ENCODE peak calls at places on chromosomes 6 and 20, in eight cellular contexts. Y is GM23248, K is hepatocyte, W is mammary epithelial cell, C is fibroblast of lung, L is neural progenitor cell, G is GM23338, Z is PC-3. A is an unnamed sample.

GRCh38 chr6:15148356-15149058 is 97.4 kb upstream of the JARID2 start:
- DNase-seq in Y (peak), K (peak), W (peak), C (peak), L (peak), G (peak), Z (peak), A (peak)

GRCh38 chr20:32484221-32485125 is 100.7 kb downstream of the NOL4L start:
- DNase-seq in Y (peak), K (peak), W (no peak), C (no peak), L (peak), G (peak), Z (peak), A (peak)

GRCh38 chr6:39430968-39431523 is 108.5 kb upstream of the KCNK16 start:
- DNase-seq in Y (peak), K (peak), W (no peak), C (no peak), L (peak), G (peak), Z (no peak), A (peak)

GRCh38 chr20:50191065-50191565 is 485 bp downstream of the CEBPB start:
- DNase-seq in Y (peak), K (peak), W (peak), C (no peak), L (no peak), G (peak), Z (peak), A (no peak)

GRCh38 chr6:25913741-25914140 is 16.8 kb downstream of the SLC17A2 start:
- DNase-seq in Y (no peak), K (no peak), W (no peak), C (no peak), L (no peak), G (no peak), Z (no peak), A (no peak)

GRCh38 chr6:105424177-105424783 is 21.4 kb upstream of the PREP start:
- DNase-seq in Y (peak), K (peak), W (peak), C (peak), L (peak), G (peak), Z (peak), A (peak)

GRCh38 chr20:32278199-32278643 is 770 bp downstream of the KIF3B start:
- DNase-seq in Y (peak), K (no peak), W (no peak), C (no peak), L (no peak), G (no peak), Z (no peak), A (peak)

GRCh38 chr6:131460603-131460995 is 112.4 kb upstream of the ARG1 start:
- DNase-seq in Y (peak), K (no peak), W (no peak), C (no peak), L (peak), G (no peak), Z (no peak), A (no peak)

GRCh38 chr6:89146748-89147715 is 1.2 kb downstream of the PM20D2 start:
- DNase-seq in Y (peak), K (peak), W (peak), C (peak), L (peak), G (peak), Z (peak), A (peak)
- H2AFZ ChIP-seq in Y (peak), K (peak), W (peak), C (peak), L (peak), G (peak), Z (peak), A (peak)

GRCh38 chr6:168050225-168050796 is 28.7 kb downstream of the FRMD1 start:
- DNase-seq in Y (no peak), K (no peak), W (no peak), C (no peak), L (no peak), G (no peak), Z (no peak), A (no peak)

GRCh38 chr6:168050861-168051586 is 28.0 kb downstream of the FRMD1 start:
- DNase-seq in Y (no peak), K (no peak), W (no peak), C (peak), L (peak), G (peak), Z (no peak), A (no peak)

GRCh38 chr6:168053086-168053956 is 25.7 kb downstream of the FRMD1 start:
- DNase-seq in Y (no peak), K (no peak), W (no peak), C (no peak), L (no peak), G (no peak), Z (no peak), A (no peak)

GRCh38 chr6:168052291-168052891 is 26.6 kb downstream of the FRMD1 start:
- DNase-seq in Y (no peak), K (no peak), W (no peak), C (no peak), L (no peak), G (no peak), Z (peak), A (no peak)

DNA sequence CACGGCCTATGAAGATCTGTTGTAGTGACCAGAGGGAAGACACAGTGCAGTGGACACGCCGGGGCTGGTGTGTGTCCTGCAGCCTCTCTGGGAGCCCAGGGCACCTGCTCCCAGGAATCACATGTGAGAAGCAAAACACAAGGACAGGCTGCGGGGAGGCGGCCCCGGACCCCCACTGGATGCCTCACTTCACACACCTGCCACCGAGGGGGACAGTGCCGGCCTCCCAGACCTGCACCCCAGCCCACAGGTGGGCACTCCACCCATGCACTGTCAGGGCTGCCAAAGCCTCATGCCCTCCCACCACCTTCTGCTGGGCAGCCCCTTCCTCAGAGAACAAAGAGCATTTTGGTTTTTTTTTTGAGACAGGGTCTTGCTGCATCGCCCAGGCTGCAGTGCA is 27.4 kb downstream of the FRMD1 start:
- DNase-seq in Y (no peak), K (no peak), W (no peak), C (no peak), L (no peak), G (no peak), Z (no peak), A (no peak)
- H2AFZ ChIP-seq in Y (no peak), K (no peak), W (no peak), C (no peak), L (no peak), G (no peak), Z (no peak), A (no peak)

GRCh38 chr20:22402550-22402949 is 181.8 kb downstream of the FOXA2 start:
- DNase-seq in Y (no peak), K (no peak), W (no peak), C (no peak), L (peak), G (no peak), Z (no peak), A (no peak)
- H2AFZ ChIP-seq in Y (no peak), K (no peak), W (no peak), C (no peak), L (no peak), G (no peak), Z (no peak), A (no peak)

DNA sequence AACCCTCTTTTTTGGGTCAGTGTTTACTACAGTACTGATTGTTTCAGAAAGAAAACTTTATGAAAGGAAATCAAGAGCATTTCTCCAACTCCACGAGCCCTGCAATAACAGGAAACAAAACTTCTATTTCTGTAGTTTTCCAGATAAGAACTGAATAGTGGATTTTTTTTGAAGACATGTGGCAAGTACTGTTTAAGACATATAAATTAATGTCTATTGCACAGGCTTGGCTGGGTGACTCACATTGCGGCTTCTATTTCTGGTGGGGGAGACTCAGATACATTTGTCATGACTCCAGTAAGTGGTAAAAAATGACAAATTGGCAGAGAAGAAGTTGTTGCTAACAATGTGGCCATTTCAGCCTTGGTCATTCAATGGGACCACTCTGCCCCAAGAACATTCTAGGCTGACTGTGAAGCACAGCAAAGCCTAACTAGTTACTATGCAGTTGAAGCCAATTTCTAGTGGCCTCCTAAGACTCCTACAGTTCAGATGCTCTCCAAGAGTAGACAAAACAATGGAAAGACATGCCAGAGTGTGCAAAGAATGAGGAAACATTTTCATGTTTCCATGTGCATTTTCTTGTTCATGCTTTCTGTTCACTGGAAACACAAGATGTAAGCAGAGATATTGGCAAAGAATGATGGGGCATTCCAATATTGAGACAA is 200.9 kb downstream of the EDN1 start:
- DNase-seq in Y (peak), K (peak), W (peak), C (peak), L (no peak), G (no peak), Z (peak), A (peak)
- H2AFZ ChIP-seq in Y (peak), K (no peak), W (no peak), C (no peak), L (no peak), G (no peak), Z (no peak), A (no peak)

GRCh38 chr6:90004511-90004910 is 110.2 kb downstream of the GJA10 start:
- DNase-seq in Y (no peak), K (no peak), W (no peak), C (no peak), L (no peak), G (no peak), Z (no peak), A (no peak)
- H2AFZ ChIP-seq in Y (no peak), K (no peak), W (peak), C (no peak), L (no peak), G (no peak), Z (no peak), A (no peak)

GRCh38 chr20:62238569-62239277 is 402 bp downstream of the OSBPL2 start:
- DNase-seq in Y (peak), K (peak), W (peak), C (peak), L (peak), G (peak), Z (peak), A (peak)

GRCh38 chr20:62236674-62236996 is 1.7 kb upstream of the OSBPL2 start:
- DNase-seq in Y (peak), K (peak), W (no peak), C (no peak), L (peak), G (peak), Z (no peak), A (peak)

GRCh38 chr20:62236997-62237771 is 1.1 kb upstream of the OSBPL2 start:
- DNase-seq in Y (no peak), K (no peak), W (no peak), C (no peak), L (peak), G (no peak), Z (no peak), A (no peak)

GRCh38 chr20:62239278-62239879 is 1.1 kb downstream of the OSBPL2 start:
- DNase-seq in Y (peak), K (no peak), W (no peak), C (no peak), L (no peak), G (no peak), Z (no peak), A (no peak)

GRCh38 chr20:62237772-62238568 is at the start of gene OSBPL2:
- DNase-seq in Y (peak), K (peak), W (peak), C (peak), L (peak), G (peak), Z (peak), A (peak)
- H2AFZ ChIP-seq in Y (peak), K (peak), W (peak), C (peak), L (no peak), G (peak), Z (peak), A (peak)

DNA sequence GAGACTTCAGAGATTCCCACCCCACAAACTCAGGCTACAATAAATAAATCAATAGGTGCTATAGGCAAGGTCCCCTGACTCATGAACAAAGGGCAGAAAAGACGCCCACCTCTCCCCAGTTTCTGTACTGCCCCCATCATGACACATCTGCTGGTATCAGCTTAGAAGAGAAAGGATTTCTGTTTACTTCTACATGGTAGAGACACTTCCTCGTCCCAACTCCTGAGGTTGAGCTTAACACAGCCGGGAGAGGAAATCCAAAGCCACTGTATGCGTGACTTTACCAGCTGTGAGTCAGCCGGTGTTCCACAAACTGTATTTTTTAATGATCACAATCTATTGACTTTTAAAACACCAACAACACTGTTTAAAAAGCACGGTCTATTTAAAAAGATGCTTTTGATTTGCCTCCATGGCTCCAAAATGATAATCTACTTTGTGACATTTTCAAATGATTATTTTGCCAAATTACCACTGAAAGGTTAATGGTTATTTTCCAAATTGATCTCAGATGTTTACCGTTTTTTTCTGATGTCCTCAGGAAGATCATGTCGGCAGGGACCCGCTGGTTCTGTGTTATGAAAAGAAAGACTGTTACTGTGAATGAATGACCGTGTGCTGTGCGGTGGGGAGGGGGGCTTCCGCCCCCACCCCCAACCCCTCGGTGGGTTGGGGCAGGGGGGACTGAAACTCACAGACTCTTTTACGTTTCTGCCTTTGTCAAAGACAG is 72.5 kb downstream of the ATP9A start:
- DNase-seq in Y (peak), K (peak), W (peak), C (peak), L (no peak), G (no peak), Z (peak), A (peak)
- H2AFZ ChIP-seq in Y (peak), K (no peak), W (peak), C (no peak), L (no peak), G (no peak), Z (no peak), A (no peak)

GRCh38 chr20:23493172-23493772 is 2.4 kb downstream of the CST8 start:
- DNase-seq in Y (no peak), K (no peak), W (no peak), C (no peak), L (no peak), G (no peak), Z (no peak), A (no peak)
- H2AFZ ChIP-seq in Y (no peak), K (no peak), W (no peak), C (no peak), L (no peak), G (no peak), Z (no peak), A (no peak)